ENCODE peak calls at places on chromosome 7, in seven cellular contexts. T, G, D, Z, H, W and F are unnamed samples.

GRCh38 chr7:106486331-106486730 is 174.6 kb downstream of the CCDC71L start:
- DNase-seq in T (no peak), G (no peak), D (no peak), Z (no peak), H (no peak), W (no peak), F (no peak)

GRCh38 chr7:100433276-100433591 is 3.1 kb downstream of the PPP1R35 start:
- DNase-seq in T (no peak), G (no peak), D (no peak), Z (no peak), H (no peak), W (no peak), F (no peak)

GRCh38 chr7:44277851-44278250 is 47.5 kb downstream of the CAMK2B start:
- DNase-seq in T (no peak), G (no peak), D (no peak), Z (no peak), H (no peak), W (no peak), F (no peak)

GRCh38 chr7:124752310-124752709 is 13.3 kb downstream of the GPR37 start:
- DNase-seq in T (no peak), G (no peak), D (no peak), Z (no peak), H (no peak), W (peak), F (peak)

GRCh38 chr7:69534461-69535041 is 63.7 kb upstream of the AUTS2 start:
- DNase-seq in T (no peak), G (no peak), D (no peak), Z (no peak), H (no peak), W (no peak), F (no peak)

GRCh38 chr7:40674316-40674715 is 539.5 kb downstream of the SUGCT start:
- DNase-seq in T (no peak), G (no peak), D (no peak), Z (no peak), H (no peak), W (no peak), F (no peak)

GRCh38 chr7:44914992-44915607 is 29.8 kb upstream of the PURB start:
- DNase-seq in T (no peak), G (no peak), D (no peak), Z (peak), H (no peak), W (no peak), F (no peak)

GRCh38 chr7:157016352-157017041 is 6.0 kb upstream of the MNX1 start:
- DNase-seq in T (no peak), G (no peak), D (no peak), Z (no peak), H (no peak), W (no peak), F (no peak)

GRCh38 chr7:95916573-95917371 is 144.4 kb downstream of the DYNC1I1 start:
- DNase-seq in T (peak), G (peak), D (peak), Z (peak), H (peak), W (peak), F (peak)

GRCh38 chr7:108071551-108071950 is 58.6 kb downstream of the LAMB4 start:
- DNase-seq in T (no peak), G (no peak), D (no peak), Z (no peak), H (no peak), W (no peak), F (no peak)

GRCh38 chr7:95110707-95111106 is 203.3 kb downstream of the PPP1R9A start:
- DNase-seq in T (no peak), G (no peak), D (no peak), Z (no peak), H (no peak), W (no peak), F (peak)

GRCh38 chr7:139915864-139916716 is 87.0 kb downstream of the TBXAS1 start:
- DNase-seq in T (no peak), G (peak), D (peak), Z (peak), H (peak), W (peak), F (no peak)

GRCh38 chr7:55074008-55074499 is 55.2 kb downstream of the EGFR start:
- DNase-seq in T (peak), G (no peak), D (no peak), Z (peak), H (peak), W (no peak), F (no peak)

GRCh38 chr7:65269150-65269856 is 104.4 kb upstream of the ZNF92 start:
- DNase-seq in T (peak), G (peak), D (no peak), Z (peak), H (no peak), W (no peak), F (no peak)

GRCh38 chr7:36115448-36116321 is 37.4 kb upstream of the EEPD1 start:
- DNase-seq in T (peak), G (peak), D (no peak), Z (peak), H (no peak), W (peak), F (no peak)

GRCh38 chr7:158016171-158017087 is 571.2 kb downstream of the PTPRN2 start:
- DNase-seq in T (no peak), G (no peak), D (no peak), Z (peak), H (no peak), W (no peak), F (no peak)

GRCh38 chr7:83808982-83809381 is 160.0 kb upstream of the SEMA3E start:
- DNase-seq in T (no peak), G (no peak), D (no peak), Z (no peak), H (no peak), W (no peak), F (no peak)

GRCh38 chr7:55052081-55052480 is 33.3 kb downstream of the EGFR start:
- DNase-seq in T (no peak), G (no peak), D (no peak), Z (no peak), H (no peak), W (no peak), F (no peak)

GRCh38 chr7:111958889-111959288 is 247.3 kb downstream of the DOCK4 start:
- DNase-seq in T (no peak), G (no peak), D (no peak), Z (no peak), H (no peak), W (no peak), F (no peak)

DNA sequence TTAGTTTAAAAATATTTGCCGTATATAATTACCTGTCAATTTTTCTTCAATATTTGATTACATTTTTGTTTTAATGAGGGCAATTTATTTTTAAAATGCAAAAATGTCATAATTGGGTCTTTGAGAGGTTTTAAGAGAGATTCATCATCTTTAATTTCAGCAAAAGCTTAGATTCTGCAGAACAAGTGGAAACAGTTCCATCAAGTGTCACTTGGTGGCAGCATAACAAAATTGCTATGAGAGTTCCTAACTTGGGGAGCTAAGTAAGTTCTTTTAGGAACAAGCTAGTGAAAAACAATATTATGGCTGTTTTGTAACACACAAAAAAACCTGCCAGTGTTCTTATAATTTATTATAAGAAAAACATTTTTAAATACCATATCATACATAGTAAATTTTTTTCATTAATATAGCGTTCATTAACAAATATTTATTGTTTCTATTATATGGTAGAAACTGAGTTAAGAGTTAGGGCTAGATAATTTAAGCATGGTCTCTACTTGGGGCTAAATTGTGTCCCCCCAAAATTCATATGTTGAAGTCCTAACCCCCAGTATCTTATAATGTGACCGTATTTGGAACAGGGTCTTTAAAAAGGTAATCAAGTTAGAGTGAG is 155.2 kb downstream of the MAGI2 start:
- DNase-seq in T (peak), G (no peak), D (no peak), Z (no peak), H (no peak), W (no peak), F (no peak)
- TF ChIP-seq CTCF in T (peak), G (peak), D (peak), Z (peak), H (no peak), W (peak), F (peak)

GRCh38 chr7:146791344-146792300 is 675.0 kb downstream of the CNTNAP2 start:
- DNase-seq in T (no peak), G (no peak), D (no peak), Z (no peak), H (no peak), W (no peak), F (no peak)
- H3K4me3 ChIP-seq in T (no peak), G (no peak), D (no peak), Z (no peak), H (no peak), W (no peak), F (no peak)

DNA sequence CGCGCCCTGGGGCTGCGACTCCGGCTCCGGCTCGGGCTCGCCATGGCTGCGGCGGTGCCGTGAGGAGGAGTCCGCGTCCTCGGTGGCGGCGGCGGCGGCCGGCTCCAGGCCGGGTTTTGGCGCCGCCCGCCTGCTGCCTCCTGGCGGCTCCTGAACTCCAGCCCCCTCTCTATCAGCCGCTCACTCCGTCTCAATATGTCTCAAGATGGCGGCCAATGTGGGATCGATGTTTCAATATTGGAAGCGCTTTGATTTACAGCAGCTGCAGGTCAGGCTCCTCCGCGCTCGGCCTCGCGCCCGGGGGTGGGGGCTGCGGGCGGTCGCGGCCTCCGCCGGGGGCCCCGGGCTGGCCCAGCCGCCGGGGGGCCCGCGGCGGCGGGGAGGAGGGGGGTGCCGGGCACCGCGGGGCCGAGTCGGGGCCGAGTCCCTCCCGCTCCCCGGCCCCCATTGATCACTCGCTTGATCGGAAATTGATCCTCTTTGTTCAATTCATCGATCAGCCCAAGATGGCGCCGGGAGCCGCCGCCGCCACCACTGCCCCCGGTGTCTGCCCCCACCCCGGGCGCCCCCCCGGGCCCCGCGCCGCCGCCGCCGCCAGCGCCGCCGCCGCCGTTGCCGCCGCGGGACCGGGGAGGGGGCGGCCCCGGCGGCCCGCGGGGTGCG is 1.5 kb upstream of the CUX1 start:
- DNase-seq in T (peak), G (peak), D (peak), Z (peak), H (peak), W (no peak), F (peak)
- TF ChIP-seq CTCF in T (no peak), G (peak), D (no peak), Z (peak), H (no peak), W (peak), F (peak)

DNA sequence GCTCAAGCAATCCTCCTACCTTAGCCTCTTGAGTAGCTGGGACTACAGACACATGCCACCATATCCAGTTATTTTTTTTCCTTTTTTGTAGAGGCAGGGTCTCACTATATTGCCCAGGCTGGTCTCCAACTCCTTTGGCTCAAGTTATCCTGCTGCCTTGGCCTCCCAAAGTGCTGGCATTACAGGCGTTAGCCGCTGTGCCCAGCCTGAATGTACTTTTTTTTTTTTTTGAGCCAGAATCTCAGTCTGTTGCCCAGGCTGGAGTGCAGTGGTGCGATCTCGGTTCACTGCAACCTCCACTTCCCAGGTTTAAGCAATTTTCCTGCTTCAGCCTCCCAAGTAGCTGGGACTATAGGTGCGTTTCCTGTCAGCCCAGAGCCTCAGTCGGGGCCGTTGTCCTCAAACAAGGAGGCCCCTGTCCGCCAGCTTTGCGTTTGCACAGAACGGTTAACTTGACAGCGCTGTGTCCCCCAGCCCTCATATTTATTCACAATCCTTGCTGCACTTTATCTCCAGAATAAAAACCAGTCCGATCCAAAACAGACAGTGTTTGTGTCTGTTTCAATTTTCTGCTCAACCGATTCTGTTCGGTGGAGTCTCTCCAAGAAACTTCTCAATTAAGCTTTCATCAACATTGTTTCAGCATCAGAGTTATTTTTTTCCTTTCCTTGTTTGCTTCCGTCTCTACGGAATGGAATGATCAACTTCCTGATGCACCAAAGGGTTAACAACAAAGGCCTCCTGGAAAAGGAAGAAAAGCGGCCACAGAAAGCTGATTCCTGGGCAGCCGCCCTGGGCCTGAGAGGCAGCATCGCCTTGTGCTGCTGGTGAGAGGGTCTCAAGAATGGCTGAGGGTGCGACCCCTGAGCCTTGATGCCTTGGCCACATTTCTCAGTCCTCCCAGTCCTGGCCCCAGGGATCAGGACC is 64.5 kb downstream of the PDIA4 start:
- DNase-seq in T (peak), G (peak), D (no peak), Z (no peak), H (no peak), W (no peak), F (no peak)
- H3K4me3 ChIP-seq in T (peak), G (no peak), D (peak), Z (peak), H (peak), W (peak), F (no peak)

DNA sequence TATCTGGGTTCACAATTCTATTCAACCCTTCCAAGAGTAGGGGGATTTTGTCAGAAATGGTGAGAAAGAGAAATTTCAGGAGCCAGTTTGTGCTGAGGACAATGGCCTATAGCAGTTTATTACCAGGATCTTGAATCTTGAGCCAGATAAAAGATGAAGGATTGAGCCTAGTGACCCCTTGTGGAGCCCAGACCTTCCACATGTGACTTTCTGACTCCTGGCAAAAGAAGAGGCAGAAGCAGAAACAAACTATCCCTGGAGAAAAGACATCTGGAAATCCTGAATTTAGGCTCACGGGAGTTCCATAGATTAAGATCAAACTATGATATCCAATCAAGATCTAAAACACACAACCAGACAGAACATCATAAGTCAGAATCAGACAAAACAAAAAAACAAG is 60.9 kb upstream of the CHRM2 start:
- DNase-seq in T (no peak), G (no peak), D (no peak), Z (no peak), H (no peak), W (no peak), F (no peak)
- TF ChIP-seq CTCF in T (no peak), G (no peak), D (no peak), Z (no peak), H (no peak), W (no peak), F (peak)

GRCh38 chr7:56181010-56181409 is 64.8 kb upstream of the NUPR2 start:
- DNase-seq in T (no peak), G (no peak), D (no peak), Z (no peak), H (no peak), W (no peak), F (no peak)

GRCh38 chr7:56175784-56176183 is 59.6 kb upstream of the NUPR2 start:
- DNase-seq in T (no peak), G (no peak), D (no peak), Z (no peak), H (no peak), W (no peak), F (no peak)

GRCh38 chr7:56174346-56175085 is 58.3 kb upstream of the NUPR2 start:
- DNase-seq in T (no peak), G (no peak), D (no peak), Z (no peak), H (no peak), W (no peak), F (no peak)

DNA sequence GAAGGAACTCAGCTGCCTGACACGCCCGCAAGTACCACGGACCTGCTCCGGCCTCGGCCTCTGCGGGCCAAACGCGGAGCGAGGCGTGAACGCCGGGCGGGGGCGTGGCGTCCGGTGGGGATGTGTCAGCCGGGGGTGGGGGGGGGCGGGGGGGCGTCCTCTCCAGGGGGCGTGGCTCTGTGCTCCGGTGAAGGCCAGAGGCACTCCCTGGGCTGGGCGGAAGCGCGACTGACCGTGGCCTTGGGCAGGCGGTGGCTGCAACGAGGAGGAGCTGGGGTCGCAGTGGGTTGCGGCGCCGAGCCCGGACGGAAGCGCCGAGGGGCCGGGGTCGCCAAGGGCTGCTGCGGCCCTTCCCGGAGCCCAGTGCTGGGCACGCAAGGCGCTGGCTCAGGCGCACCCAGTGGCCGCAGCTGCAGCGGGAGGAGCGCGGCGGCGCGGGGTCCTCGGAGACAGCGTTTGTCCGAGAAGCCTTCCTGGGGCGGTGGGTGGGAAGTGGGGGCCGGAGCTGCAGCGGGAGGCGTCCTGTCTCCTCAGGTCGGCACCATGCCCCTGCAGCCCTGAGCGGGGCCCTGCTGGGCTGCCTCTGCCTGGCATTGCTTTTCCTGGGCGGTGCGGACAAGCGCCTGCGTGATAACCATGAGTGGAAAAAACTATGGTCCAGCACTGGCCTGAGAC is 59.0 kb upstream of the NUPR2 start:
- DNase-seq in T (no peak), G (peak), D (peak), Z (no peak), H (no peak), W (no peak), F (no peak)
- H3K4me3 ChIP-seq in T (no peak), G (peak), D (peak), Z (peak), H (peak), W (no peak), F (no peak)

DNA sequence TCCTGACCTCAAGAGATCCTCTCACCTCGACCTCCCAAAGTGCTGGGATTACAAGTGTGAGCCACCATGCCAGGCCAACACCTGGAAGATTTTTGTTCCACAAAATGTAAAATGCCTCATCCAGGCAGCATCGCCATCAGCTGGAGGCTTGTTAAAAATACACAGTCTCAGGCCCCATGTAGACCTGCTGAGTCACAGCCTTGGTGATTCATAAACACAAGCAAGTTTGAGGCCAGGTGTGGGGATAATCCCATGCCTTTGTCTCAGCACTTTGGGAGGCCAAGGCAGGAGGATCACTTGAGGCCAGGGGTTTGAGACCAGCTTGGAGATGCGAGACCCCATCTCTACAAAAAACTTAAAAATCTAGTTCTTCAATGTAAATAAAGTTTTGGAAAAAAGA is 49.1 kb upstream of the FOXK1 start:
- DNase-seq in T (peak), G (no peak), D (no peak), Z (no peak), H (no peak), W (no peak), F (no peak)
- TF ChIP-seq CTCF in T (peak), G (no peak), D (no peak), Z (no peak), H (no peak), W (no peak), F (no peak)

DNA sequence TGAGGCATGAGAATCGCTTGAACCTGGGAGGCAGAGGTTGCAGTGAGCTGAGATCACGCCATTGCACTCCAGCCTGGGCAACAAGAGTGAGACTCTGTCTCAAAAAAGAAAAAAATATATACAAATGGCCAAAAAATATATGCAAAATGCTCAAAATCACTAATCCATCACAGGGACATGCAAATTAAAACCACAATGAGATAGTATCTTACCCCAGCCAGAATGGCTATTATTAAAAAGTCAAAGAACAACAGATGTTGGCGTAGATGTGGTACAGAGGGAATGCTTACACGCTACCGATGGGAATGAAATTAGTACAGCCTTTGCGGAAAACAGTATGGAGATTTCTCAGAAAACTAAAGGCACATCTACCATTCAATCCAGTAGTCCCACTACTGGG is 17.4 kb downstream of the SNX8 start:
- DNase-seq in T (no peak), G (no peak), D (no peak), Z (no peak), H (no peak), W (no peak), F (no peak)
- H3K4me3 ChIP-seq in T (no peak), G (no peak), D (no peak), Z (no peak), H (no peak), W (no peak), F (no peak)